ENCODE peak calls at places on chromosomes 4 and X, in seven cellular contexts. N is hypothalamus; D is HAP-1; U is M059J; W is lower lobe of right lung; A is activated gamma-delta T cell treated with Interleukin-2 at 50 U/mL for 16 hours; H is activated CD8-positive, alpha-beta memory T cell treated with anti-CD3 and anti-CD28 coated beads for 48 hours. E is an unnamed sample.

GRCh38 chr4:106502106-106502699 is 133.6 kb upstream of the GIMD1 start:
- DNase-seq in N (peak; percentile 5), H (no peak), W (peak; percentile 61), A (no peak), D (peak; percentile 80), U (peak; percentile 20), E (peak; percentile 18)

GRCh38 chr4:37765741-37766140 is 60.7 kb upstream of the PGM2 start:
- DNase-seq in H (no peak), U (peak; percentile 22), N (no peak), W (no peak), A (no peak), D (no peak), E (no peak)

GRCh38 chrX:16185725-16186136 is 18.4 kb downstream of the MAGEB17 start:
- DNase-seq in H (no peak), N (no peak), U (peak; percentile 94), A (no peak), D (no peak), W (no peak), E (no peak)

GRCh38 chr4:153402366-153402765 is 57.9 kb downstream of the MND1 start:
- DNase-seq in U (peak; percentile 72), W (no peak), N (no peak), D (no peak), H (no peak), A (no peak), E (no peak)

GRCh38 chr4:159420162-159421057 is 317.5 kb downstream of the RAPGEF2 start:
- DNase-seq in W (no peak), H (no peak), A (no peak), N (no peak), D (no peak), U (no peak), E (no peak)

GRCh38 chr4:27811928-27812327 is 951.3 kb downstream of the STIM2 start:
- DNase-seq in A (no peak), N (no peak), W (no peak), U (no peak), D (no peak), H (no peak), E (no peak)

GRCh38 chrX:11836284-11836683 is 78.2 kb downstream of the MSL3 start:
- DNase-seq in N (no peak), U (peak; percentile 7), A (no peak), D (no peak), H (no peak), W (no peak), E (no peak)

GRCh38 chrX:74351760-74352159 is 47.8 kb downstream of the ZCCHC13 start:
- DNase-seq in W (no peak), U (peak; percentile 59), N (no peak), A (no peak), D (no peak), H (no peak), E (no peak)

GRCh38 chr4:165780735-165781134 is 92.3 kb upstream of the TLL1 start:
- DNase-seq in H (no peak), U (no peak), W (no peak), A (no peak), N (no peak), D (no peak), E (no peak)

GRCh38 chrX:136353519-136354095 is 52.8 kb downstream of the ADGRG4 start:
- DNase-seq in W (no peak), A (no peak), N (no peak), D (no peak), U (peak; percentile 97), H (no peak), E (no peak)

GRCh38 chrX:71941771-71942170 is 31.1 kb downstream of the NHSL2 start:
- DNase-seq in D (no peak), H (no peak), W (no peak), N (no peak), A (no peak), U (peak; percentile 22), E (no peak)

GRCh38 chrX:31483336-31483735 is 411.5 kb upstream of the FTHL17 start:
- DNase-seq in H (no peak), U (peak; percentile 63), N (no peak), A (no peak), D (peak; percentile 9), W (no peak), E (no peak)

GRCh38 chr4:108114503-108114902 is 54.2 kb downstream of the LEF1 start:
- DNase-seq in D (no peak), N (no peak), U (no peak), W (no peak), H (no peak), A (no peak), E (no peak)

GRCh38 chr4:48409203-48409602 is 67.9 kb downstream of the SLAIN2 start:
- DNase-seq in D (no peak), W (no peak), U (peak; percentile 14), H (no peak), A (no peak), N (no peak), E (no peak)

GRCh38 chr4:153538408-153539057 is 72.4 kb downstream of the TMEM131L start:
- DNase-seq in H (no peak), N (no peak), A (no peak), D (no peak), W (no peak), U (peak; percentile 9), E (peak; percentile 47)

E was measured in gastrocnemius medialis.